ENCODE peak calls at places on chromosomes 7 and 10, in nine cellular contexts. One of them, this sample, is unnamed.

GRCh38 chr7:155568961-155569360 is 22.6 kb upstream of the CNPY1 start:
- DNase-seq in NCI-H524: no peak
- DNase-seq in HTR-8/SVneo: no peak
- DNase-seq in stimulated activated CD4-positive, alpha-beta T cell treated with anti-CD3 and anti-CD28 coated beads, Interleukin-1b, Interleukin-23, amount 100 ng/mL, for 48 hours: no peak
- DNase-seq in astrocyte of the spinal cord: no peak
- DNase-seq in fibroblast of lung: no peak
- DNase-seq in activated T-helper 1 cell treated with anti-CD3 and anti-CD28 coated beads, Interleukin-12 subunit alpha, Interleukin-12 subunit beta, Interleukin-2, Interleukin-4 antibody, amounts not matched to agents 30 ng/mL and 10 ng/mL and 1 ng/mL, durations not matched to agents 14 hours and 24 hours and 36 hours: no peak
- DNase-seq in ELR: no peak
- DNase-seq in posterior cingulate gyrus: no peak
- DNase-seq in this sample: no peak

GRCh38 chr10:59090804-59091203 is 85.6 kb upstream of the PHYHIPL start:
- DNase-seq in NCI-H524: no peak
- DNase-seq in HTR-8/SVneo: no peak
- DNase-seq in stimulated activated CD4-positive, alpha-beta T cell treated with anti-CD3 and anti-CD28 coated beads, Interleukin-1b, Interleukin-23, amount 100 ng/mL, for 48 hours: no peak
- DNase-seq in astrocyte of the spinal cord: no peak
- DNase-seq in fibroblast of lung: no peak
- DNase-seq in activated T-helper 1 cell treated with anti-CD3 and anti-CD28 coated beads, Interleukin-12 subunit alpha, Interleukin-12 subunit beta, Interleukin-2, Interleukin-4 antibody, amounts not matched to agents 30 ng/mL and 10 ng/mL and 1 ng/mL, durations not matched to agents 14 hours and 24 hours and 36 hours: no peak
- DNase-seq in ELR: no peak
- DNase-seq in posterior cingulate gyrus: no peak
- DNase-seq in this sample: no peak

GRCh38 chr7:135194494-135195095 is 16.7 kb downstream of the WDR91 start:
- DNase-seq in NCI-H524: no peak
- DNase-seq in HTR-8/SVneo: no peak
- DNase-seq in stimulated activated CD4-positive, alpha-beta T cell treated with anti-CD3 and anti-CD28 coated beads, Interleukin-1b, Interleukin-23, amount 100 ng/mL, for 48 hours: no peak
- DNase-seq in astrocyte of the spinal cord: no peak
- DNase-seq in fibroblast of lung: no peak
- DNase-seq in activated T-helper 1 cell treated with anti-CD3 and anti-CD28 coated beads, Interleukin-12 subunit alpha, Interleukin-12 subunit beta, Interleukin-2, Interleukin-4 antibody, amounts not matched to agents 30 ng/mL and 10 ng/mL and 1 ng/mL, durations not matched to agents 14 hours and 24 hours and 36 hours: no peak
- DNase-seq in ELR: peak
- DNase-seq in posterior cingulate gyrus: no peak
- DNase-seq in this sample: no peak

GRCh38 chr7:27138987-27139334 is 4.5 kb downstream of the HOXA5 start:
- DNase-seq in NCI-H524: no peak
- DNase-seq in HTR-8/SVneo: no peak
- DNase-seq in stimulated activated CD4-positive, alpha-beta T cell treated with anti-CD3 and anti-CD28 coated beads, Interleukin-1b, Interleukin-23, amount 100 ng/mL, for 48 hours: no peak
- DNase-seq in astrocyte of the spinal cord: no peak
- DNase-seq in fibroblast of lung: no peak
- DNase-seq in activated T-helper 1 cell treated with anti-CD3 and anti-CD28 coated beads, Interleukin-12 subunit alpha, Interleukin-12 subunit beta, Interleukin-2, Interleukin-4 antibody, amounts not matched to agents 30 ng/mL and 10 ng/mL and 1 ng/mL, durations not matched to agents 14 hours and 24 hours and 36 hours: no peak
- DNase-seq in ELR: no peak
- DNase-seq in posterior cingulate gyrus: no peak
- DNase-seq in this sample: no peak

GRCh38 chr7:98329974-98330373 is 48.5 kb downstream of the BRI3 start:
- DNase-seq in NCI-H524: no peak
- DNase-seq in HTR-8/SVneo: no peak
- DNase-seq in stimulated activated CD4-positive, alpha-beta T cell treated with anti-CD3 and anti-CD28 coated beads, Interleukin-1b, Interleukin-23, amount 100 ng/mL, for 48 hours: no peak
- DNase-seq in astrocyte of the spinal cord: peak
- DNase-seq in fibroblast of lung: no peak
- DNase-seq in activated T-helper 1 cell treated with anti-CD3 and anti-CD28 coated beads, Interleukin-12 subunit alpha, Interleukin-12 subunit beta, Interleukin-2, Interleukin-4 antibody, amounts not matched to agents 30 ng/mL and 10 ng/mL and 1 ng/mL, durations not matched to agents 14 hours and 24 hours and 36 hours: no peak
- DNase-seq in ELR: no peak
- DNase-seq in posterior cingulate gyrus: no peak
- DNase-seq in this sample: no peak

GRCh38 chr7:126398285-126398684 is 854.5 kb downstream of the GRM8 start:
- DNase-seq in NCI-H524: no peak
- DNase-seq in HTR-8/SVneo: no peak
- DNase-seq in stimulated activated CD4-positive, alpha-beta T cell treated with anti-CD3 and anti-CD28 coated beads, Interleukin-1b, Interleukin-23, amount 100 ng/mL, for 48 hours: no peak
- DNase-seq in astrocyte of the spinal cord: no peak
- DNase-seq in fibroblast of lung: no peak
- DNase-seq in activated T-helper 1 cell treated with anti-CD3 and anti-CD28 coated beads, Interleukin-12 subunit alpha, Interleukin-12 subunit beta, Interleukin-2, Interleukin-4 antibody, amounts not matched to agents 30 ng/mL and 10 ng/mL and 1 ng/mL, durations not matched to agents 14 hours and 24 hours and 36 hours: no peak
- DNase-seq in ELR: peak
- DNase-seq in posterior cingulate gyrus: no peak
- DNase-seq in this sample: no peak

GRCh38 chr7:8440670-8441069 is 7.3 kb downstream of the NXPH1 start:
- DNase-seq in NCI-H524: no peak
- DNase-seq in HTR-8/SVneo: no peak
- DNase-seq in stimulated activated CD4-positive, alpha-beta T cell treated with anti-CD3 and anti-CD28 coated beads, Interleukin-1b, Interleukin-23, amount 100 ng/mL, for 48 hours: no peak
- DNase-seq in astrocyte of the spinal cord: no peak
- DNase-seq in fibroblast of lung: no peak
- DNase-seq in activated T-helper 1 cell treated with anti-CD3 and anti-CD28 coated beads, Interleukin-12 subunit alpha, Interleukin-12 subunit beta, Interleukin-2, Interleukin-4 antibody, amounts not matched to agents 30 ng/mL and 10 ng/mL and 1 ng/mL, durations not matched to agents 14 hours and 24 hours and 36 hours: no peak
- DNase-seq in ELR: no peak
- DNase-seq in posterior cingulate gyrus: no peak
- DNase-seq in this sample: no peak

GRCh38 chr10:116548301-116548700 is 2.6 kb downstream of the PNLIP start:
- DNase-seq in NCI-H524: no peak
- DNase-seq in HTR-8/SVneo: no peak
- DNase-seq in stimulated activated CD4-positive, alpha-beta T cell treated with anti-CD3 and anti-CD28 coated beads, Interleukin-1b, Interleukin-23, amount 100 ng/mL, for 48 hours: no peak
- DNase-seq in astrocyte of the spinal cord: no peak
- DNase-seq in fibroblast of lung: no peak
- DNase-seq in activated T-helper 1 cell treated with anti-CD3 and anti-CD28 coated beads, Interleukin-12 subunit alpha, Interleukin-12 subunit beta, Interleukin-2, Interleukin-4 antibody, amounts not matched to agents 30 ng/mL and 10 ng/mL and 1 ng/mL, durations not matched to agents 14 hours and 24 hours and 36 hours: no peak
- DNase-seq in ELR: no peak
- DNase-seq in posterior cingulate gyrus: no peak
- DNase-seq in this sample: no peak

GRCh38 chr7:15836041-15836440 is 149.6 kb upstream of the MEOX2 start:
- DNase-seq in NCI-H524: no peak
- DNase-seq in HTR-8/SVneo: no peak
- DNase-seq in stimulated activated CD4-positive, alpha-beta T cell treated with anti-CD3 and anti-CD28 coated beads, Interleukin-1b, Interleukin-23, amount 100 ng/mL, for 48 hours: no peak
- DNase-seq in astrocyte of the spinal cord: peak
- DNase-seq in fibroblast of lung: no peak
- DNase-seq in activated T-helper 1 cell treated with anti-CD3 and anti-CD28 coated beads, Interleukin-12 subunit alpha, Interleukin-12 subunit beta, Interleukin-2, Interleukin-4 antibody, amounts not matched to agents 30 ng/mL and 10 ng/mL and 1 ng/mL, durations not matched to agents 14 hours and 24 hours and 36 hours: no peak
- DNase-seq in ELR: peak
- DNase-seq in posterior cingulate gyrus: no peak
- DNase-seq in this sample: no peak

GRCh38 chr7:24129597-24129996 is 154.4 kb upstream of the NPY start:
- DNase-seq in NCI-H524: no peak
- DNase-seq in HTR-8/SVneo: no peak
- DNase-seq in stimulated activated CD4-positive, alpha-beta T cell treated with anti-CD3 and anti-CD28 coated beads, Interleukin-1b, Interleukin-23, amount 100 ng/mL, for 48 hours: no peak
- DNase-seq in astrocyte of the spinal cord: peak
- DNase-seq in fibroblast of lung: peak
- DNase-seq in activated T-helper 1 cell treated with anti-CD3 and anti-CD28 coated beads, Interleukin-12 subunit alpha, Interleukin-12 subunit beta, Interleukin-2, Interleukin-4 antibody, amounts not matched to agents 30 ng/mL and 10 ng/mL and 1 ng/mL, durations not matched to agents 14 hours and 24 hours and 36 hours: no peak
- DNase-seq in ELR: peak
- DNase-seq in posterior cingulate gyrus: no peak
- DNase-seq in this sample: no peak

GRCh38 chr7:66554326-66554725 is 74.4 kb upstream of the KCTD7 start:
- DNase-seq in NCI-H524: no peak
- DNase-seq in HTR-8/SVneo: no peak
- DNase-seq in stimulated activated CD4-positive, alpha-beta T cell treated with anti-CD3 and anti-CD28 coated beads, Interleukin-1b, Interleukin-23, amount 100 ng/mL, for 48 hours: no peak
- DNase-seq in astrocyte of the spinal cord: no peak
- DNase-seq in fibroblast of lung: no peak
- DNase-seq in activated T-helper 1 cell treated with anti-CD3 and anti-CD28 coated beads, Interleukin-12 subunit alpha, Interleukin-12 subunit beta, Interleukin-2, Interleukin-4 antibody, amounts not matched to agents 30 ng/mL and 10 ng/mL and 1 ng/mL, durations not matched to agents 14 hours and 24 hours and 36 hours: no peak
- DNase-seq in ELR: no peak
- DNase-seq in posterior cingulate gyrus: no peak
- DNase-seq in this sample: no peak

GRCh38 chr7:28572321-28573058 is 160.2 kb downstream of the CREB5 start:
- DNase-seq in NCI-H524: peak
- DNase-seq in HTR-8/SVneo: no peak
- DNase-seq in stimulated activated CD4-positive, alpha-beta T cell treated with anti-CD3 and anti-CD28 coated beads, Interleukin-1b, Interleukin-23, amount 100 ng/mL, for 48 hours: no peak
- DNase-seq in astrocyte of the spinal cord: no peak
- DNase-seq in fibroblast of lung: no peak
- DNase-seq in activated T-helper 1 cell treated with anti-CD3 and anti-CD28 coated beads, Interleukin-12 subunit alpha, Interleukin-12 subunit beta, Interleukin-2, Interleukin-4 antibody, amounts not matched to agents 30 ng/mL and 10 ng/mL and 1 ng/mL, durations not matched to agents 14 hours and 24 hours and 36 hours: no peak
- DNase-seq in ELR: no peak
- DNase-seq in posterior cingulate gyrus: no peak
- DNase-seq in this sample: no peak

GRCh38 chr7:117269417-117269816 is 53.4 kb downstream of the WNT2 start:
- DNase-seq in NCI-H524: no peak
- DNase-seq in HTR-8/SVneo: peak
- DNase-seq in stimulated activated CD4-positive, alpha-beta T cell treated with anti-CD3 and anti-CD28 coated beads, Interleukin-1b, Interleukin-23, amount 100 ng/mL, for 48 hours: no peak
- DNase-seq in astrocyte of the spinal cord: peak
- DNase-seq in fibroblast of lung: peak
- DNase-seq in activated T-helper 1 cell treated with anti-CD3 and anti-CD28 coated beads, Interleukin-12 subunit alpha, Interleukin-12 subunit beta, Interleukin-2, Interleukin-4 antibody, amounts not matched to agents 30 ng/mL and 10 ng/mL and 1 ng/mL, durations not matched to agents 14 hours and 24 hours and 36 hours: no peak
- DNase-seq in ELR: peak
- DNase-seq in posterior cingulate gyrus: no peak
- DNase-seq in this sample: peak

GRCh38 chr7:96596120-96596826 is 113.4 kb downstream of the SEM1 start:
- DNase-seq in NCI-H524: peak
- DNase-seq in HTR-8/SVneo: no peak
- DNase-seq in stimulated activated CD4-positive, alpha-beta T cell treated with anti-CD3 and anti-CD28 coated beads, Interleukin-1b, Interleukin-23, amount 100 ng/mL, for 48 hours: no peak
- DNase-seq in astrocyte of the spinal cord: no peak
- DNase-seq in fibroblast of lung: peak
- DNase-seq in activated T-helper 1 cell treated with anti-CD3 and anti-CD28 coated beads, Interleukin-12 subunit alpha, Interleukin-12 subunit beta, Interleukin-2, Interleukin-4 antibody, amounts not matched to agents 30 ng/mL and 10 ng/mL and 1 ng/mL, durations not matched to agents 14 hours and 24 hours and 36 hours: no peak
- DNase-seq in ELR: peak
- DNase-seq in posterior cingulate gyrus: no peak
- DNase-seq in this sample: peak

GRCh38 chr7:92695308-92696261 is 105.4 kb upstream of the FAM133B start:
- DNase-seq in NCI-H524: peak
- DNase-seq in HTR-8/SVneo: peak
- DNase-seq in stimulated activated CD4-positive, alpha-beta T cell treated with anti-CD3 and anti-CD28 coated beads, Interleukin-1b, Interleukin-23, amount 100 ng/mL, for 48 hours: no peak
- DNase-seq in astrocyte of the spinal cord: peak
- DNase-seq in fibroblast of lung: peak
- DNase-seq in activated T-helper 1 cell treated with anti-CD3 and anti-CD28 coated beads, Interleukin-12 subunit alpha, Interleukin-12 subunit beta, Interleukin-2, Interleukin-4 antibody, amounts not matched to agents 30 ng/mL and 10 ng/mL and 1 ng/mL, durations not matched to agents 14 hours and 24 hours and 36 hours: no peak
- DNase-seq in ELR: peak
- DNase-seq in posterior cingulate gyrus: no peak
- DNase-seq in this sample: peak

GRCh38 chr10:49298990-49299815 is at the start of gene C10orf71:
- DNase-seq in NCI-H524: no peak
- DNase-seq in HTR-8/SVneo: no peak
- DNase-seq in stimulated activated CD4-positive, alpha-beta T cell treated with anti-CD3 and anti-CD28 coated beads, Interleukin-1b, Interleukin-23, amount 100 ng/mL, for 48 hours: no peak
- DNase-seq in astrocyte of the spinal cord: peak
- DNase-seq in fibroblast of lung: no peak
- DNase-seq in activated T-helper 1 cell treated with anti-CD3 and anti-CD28 coated beads, Interleukin-12 subunit alpha, Interleukin-12 subunit beta, Interleukin-2, Interleukin-4 antibody, amounts not matched to agents 30 ng/mL and 10 ng/mL and 1 ng/mL, durations not matched to agents 14 hours and 24 hours and 36 hours: no peak
- DNase-seq in ELR: no peak
- DNase-seq in posterior cingulate gyrus: no peak
- DNase-seq in this sample: no peak